ENCODE peak calls at places on chromosomes 11 and 22, in eight cellular contexts. One of them, this sample, is unnamed.

GRCh38 chr11:17765381-17766359 is 31.1 kb downstream of the KCNC1 start:
- DNase-seq in adrenal gland: no peak
- DNase-seq in Calu3: no peak
- DNase-seq in HCT116: no peak
- DNase-seq in BJ: no peak
- DNase-seq in type B pancreatic cell: no peak
- DNase-seq in lung: no peak
- DNase-seq in tibial nerve: no peak
- DNase-seq in this sample: no peak

GRCh38 chr11:78576549-78577097 is 2.0 kb upstream of the NARS2 start:
- DNase-seq in adrenal gland: no peak
- DNase-seq in Calu3: no peak
- DNase-seq in HCT116: no peak
- DNase-seq in BJ: no peak
- DNase-seq in type B pancreatic cell: no peak
- DNase-seq in lung: no peak
- DNase-seq in tibial nerve: no peak
- DNase-seq in this sample: no peak

GRCh38 chr11:79314906-79315689 is 125.7 kb downstream of the TENM4 start:
- DNase-seq in adrenal gland: no peak
- DNase-seq in Calu3: no peak
- DNase-seq in HCT116: no peak
- DNase-seq in BJ: no peak
- DNase-seq in type B pancreatic cell: no peak
- DNase-seq in lung: no peak
- DNase-seq in tibial nerve: no peak
- DNase-seq in this sample: no peak

GRCh38 chr22:29130490-29130889 is 57.7 kb downstream of the KREMEN1 start:
- DNase-seq in adrenal gland: no peak
- DNase-seq in Calu3: no peak
- DNase-seq in HCT116: no peak
- DNase-seq in BJ: no peak
- DNase-seq in type B pancreatic cell: no peak
- DNase-seq in lung: no peak
- DNase-seq in tibial nerve: no peak
- DNase-seq in this sample: no peak

GRCh38 chr22:22031183-22031560 is 48.6 kb upstream of the TOP3B start:
- DNase-seq in adrenal gland: no peak
- DNase-seq in Calu3: no peak
- DNase-seq in HCT116: no peak
- DNase-seq in BJ: no peak
- DNase-seq in type B pancreatic cell: no peak
- DNase-seq in lung: no peak
- DNase-seq in tibial nerve: no peak
- DNase-seq in this sample: no peak

GRCh38 chr11:6557761-6558674 is 45.4 kb downstream of the RRP8 start:
- DNase-seq in adrenal gland: no peak
- DNase-seq in Calu3: no peak
- DNase-seq in HCT116: no peak
- DNase-seq in BJ: no peak
- DNase-seq in type B pancreatic cell: no peak
- DNase-seq in lung: peak
- DNase-seq in tibial nerve: peak
- DNase-seq in this sample: no peak

GRCh38 chr22:24133187-24133965 is 47.9 kb upstream of the SUSD2 start:
- DNase-seq in adrenal gland: no peak
- DNase-seq in Calu3: no peak
- DNase-seq in HCT116: no peak
- DNase-seq in BJ: no peak
- DNase-seq in type B pancreatic cell: no peak
- DNase-seq in lung: no peak
- DNase-seq in tibial nerve: no peak
- DNase-seq in this sample: no peak

GRCh38 chr11:3220521-3221407 is 2.2 kb upstream of the MRGPRG start:
- DNase-seq in adrenal gland: no peak
- DNase-seq in Calu3: no peak
- DNase-seq in HCT116: no peak
- DNase-seq in BJ: no peak
- DNase-seq in type B pancreatic cell: peak
- DNase-seq in lung: no peak
- DNase-seq in tibial nerve: no peak
- DNase-seq in this sample: no peak

GRCh38 chr11:6566704-6567370 is 36.6 kb downstream of the RRP8 start:
- DNase-seq in adrenal gland: no peak
- DNase-seq in Calu3: no peak
- DNase-seq in HCT116: no peak
- DNase-seq in BJ: no peak
- DNase-seq in type B pancreatic cell: no peak
- DNase-seq in lung: no peak
- DNase-seq in tibial nerve: no peak
- DNase-seq in this sample: no peak

GRCh38 chr11:22456993-22457748 is 119.0 kb downstream of the SLC17A6 start:
- DNase-seq in adrenal gland: no peak
- DNase-seq in Calu3: peak
- DNase-seq in HCT116: no peak
- DNase-seq in BJ: no peak
- DNase-seq in type B pancreatic cell: no peak
- DNase-seq in lung: no peak
- DNase-seq in tibial nerve: no peak
- DNase-seq in this sample: no peak

GRCh38 chr11:61602775-61603569 is 22.1 kb upstream of the SYT7 start:
- DNase-seq in adrenal gland: peak
- DNase-seq in Calu3: peak
- DNase-seq in HCT116: peak
- DNase-seq in BJ: peak
- DNase-seq in type B pancreatic cell: no peak
- DNase-seq in lung: peak
- DNase-seq in tibial nerve: peak
- DNase-seq in this sample: peak

GRCh38 chr22:39529487-39529851 is 3.1 kb downstream of the RPS19BP1 start:
- DNase-seq in adrenal gland: no peak
- DNase-seq in Calu3: no peak
- DNase-seq in HCT116: no peak
- DNase-seq in BJ: no peak
- DNase-seq in type B pancreatic cell: no peak
- DNase-seq in lung: no peak
- DNase-seq in tibial nerve: no peak
- DNase-seq in this sample: no peak

GRCh38 chr22:39532215-39533071 is at the start of gene RPS19BP1:
- DNase-seq in adrenal gland: peak
- DNase-seq in Calu3: peak
- DNase-seq in HCT116: peak
- DNase-seq in BJ: peak
- DNase-seq in type B pancreatic cell: peak
- DNase-seq in lung: peak
- DNase-seq in tibial nerve: peak
- DNase-seq in this sample: peak

GRCh38 chr22:39528681-39529486 is 3.7 kb downstream of the RPS19BP1 start:
- DNase-seq in adrenal gland: peak
- DNase-seq in Calu3: peak
- DNase-seq in HCT116: peak
- DNase-seq in BJ: no peak
- DNase-seq in type B pancreatic cell: peak
- DNase-seq in lung: peak
- DNase-seq in tibial nerve: peak
- DNase-seq in this sample: peak

GRCh38 chr22:39530136-39530535 is 2.4 kb downstream of the RPS19BP1 start:
- DNase-seq in adrenal gland: no peak
- DNase-seq in Calu3: no peak
- DNase-seq in HCT116: no peak
- DNase-seq in BJ: no peak
- DNase-seq in type B pancreatic cell: no peak
- DNase-seq in lung: no peak
- DNase-seq in tibial nerve: no peak
- DNase-seq in this sample: no peak

DNA sequence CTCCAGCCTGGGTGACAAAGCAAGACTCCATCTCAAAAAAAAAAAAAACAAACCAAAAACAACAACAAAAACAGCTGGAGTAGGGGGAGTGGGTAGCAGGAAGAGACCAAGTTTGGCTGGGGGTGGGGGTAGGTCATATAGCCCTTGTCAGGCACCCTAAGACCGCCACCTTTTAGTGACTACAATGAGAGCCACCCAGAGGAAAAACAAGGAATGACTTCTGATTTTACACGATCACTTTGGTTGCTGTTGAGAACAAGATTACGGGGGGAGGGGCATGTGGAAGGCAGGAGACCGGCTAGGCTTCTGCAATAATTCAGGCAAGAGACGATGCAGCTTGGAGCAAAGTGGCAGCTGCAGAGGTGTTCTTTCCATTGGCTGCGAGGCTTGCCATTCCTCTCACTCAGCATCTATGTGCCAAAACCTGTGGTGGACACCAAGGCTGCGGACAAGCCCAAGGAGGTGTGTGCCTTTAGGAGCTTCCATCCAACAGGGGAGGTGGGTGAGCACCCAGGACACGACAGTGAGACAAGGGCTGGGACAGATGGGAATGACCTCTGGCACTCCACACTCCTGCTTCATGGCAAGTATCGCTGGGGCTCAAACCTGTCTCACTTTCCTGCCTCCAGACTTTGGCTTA is 1.7 kb downstream of the RPS19BP1 start:
- DNase-seq in adrenal gland: peak
- DNase-seq in Calu3: peak
- DNase-seq in HCT116: no peak
- DNase-seq in BJ: no peak
- DNase-seq in type B pancreatic cell: no peak
- DNase-seq in lung: no peak
- DNase-seq in tibial nerve: no peak
- DNase-seq in this sample: no peak
- TF ChIP-seq CTCF in adrenal gland: peak
- TF ChIP-seq CTCF in Calu3: peak
- TF ChIP-seq CTCF in HCT116: peak
- TF ChIP-seq CTCF in BJ: peak
- TF ChIP-seq CTCF in type B pancreatic cell: peak
- TF ChIP-seq CTCF in lung: no peak
- TF ChIP-seq CTCF in tibial nerve: no peak
- TF ChIP-seq CTCF in this sample: no peak

DNA sequence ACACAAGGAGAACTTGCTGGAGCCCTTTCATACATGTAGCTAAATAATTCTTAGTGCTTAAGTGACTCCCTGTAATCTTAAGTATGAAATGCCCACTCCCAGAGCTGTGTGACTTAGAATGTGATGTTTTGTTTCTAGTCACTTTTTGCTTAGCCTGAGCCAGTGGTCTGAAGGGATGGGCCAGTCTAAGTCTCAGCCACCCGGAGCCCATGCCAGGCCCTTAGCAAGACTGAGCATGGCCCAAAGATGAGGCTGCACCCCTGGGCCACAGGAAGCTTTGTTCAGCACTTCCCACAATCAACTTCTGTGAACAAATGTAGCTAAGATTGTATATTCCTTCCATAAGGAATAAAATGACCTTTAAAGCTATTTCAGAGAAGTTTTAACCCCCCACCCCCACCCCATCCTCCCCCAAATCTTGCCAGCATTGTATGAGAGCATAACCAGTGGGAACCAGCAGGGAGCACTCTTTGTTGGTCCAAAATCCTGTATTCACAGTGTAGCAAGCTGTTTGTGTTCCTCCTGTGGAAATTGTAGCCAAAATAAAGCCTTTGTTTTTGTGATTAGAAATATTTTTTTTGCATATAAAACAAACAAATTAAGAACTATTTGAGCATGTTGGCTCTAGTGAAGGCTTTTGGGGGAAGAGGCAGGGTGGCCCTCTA is 73.8 kb upstream of the GAL start:
- DNase-seq in adrenal gland: no peak
- DNase-seq in Calu3: no peak
- DNase-seq in HCT116: no peak
- DNase-seq in BJ: no peak
- DNase-seq in type B pancreatic cell: no peak
- DNase-seq in lung: no peak
- DNase-seq in tibial nerve: no peak
- DNase-seq in this sample: no peak
- TF ChIP-seq CTCF in adrenal gland: peak
- TF ChIP-seq CTCF in Calu3: no peak
- TF ChIP-seq CTCF in HCT116: peak
- TF ChIP-seq CTCF in BJ: peak
- TF ChIP-seq CTCF in type B pancreatic cell: peak
- TF ChIP-seq CTCF in lung: no peak
- TF ChIP-seq CTCF in tibial nerve: no peak
- TF ChIP-seq CTCF in this sample: peak

GRCh38 chr11:76459299-76459698 is 14.5 kb downstream of the EMSY start:
- DNase-seq in adrenal gland: no peak
- DNase-seq in Calu3: no peak
- DNase-seq in HCT116: peak
- DNase-seq in BJ: no peak
- DNase-seq in type B pancreatic cell: no peak
- DNase-seq in lung: no peak
- DNase-seq in tibial nerve: no peak
- DNase-seq in this sample: no peak
- TF ChIP-seq CTCF in adrenal gland: peak
- TF ChIP-seq CTCF in Calu3: no peak
- TF ChIP-seq CTCF in HCT116: peak
- TF ChIP-seq CTCF in BJ: peak
- TF ChIP-seq CTCF in type B pancreatic cell: peak
- TF ChIP-seq CTCF in lung: no peak
- TF ChIP-seq CTCF in tibial nerve: no peak
- TF ChIP-seq CTCF in this sample: peak

DNA sequence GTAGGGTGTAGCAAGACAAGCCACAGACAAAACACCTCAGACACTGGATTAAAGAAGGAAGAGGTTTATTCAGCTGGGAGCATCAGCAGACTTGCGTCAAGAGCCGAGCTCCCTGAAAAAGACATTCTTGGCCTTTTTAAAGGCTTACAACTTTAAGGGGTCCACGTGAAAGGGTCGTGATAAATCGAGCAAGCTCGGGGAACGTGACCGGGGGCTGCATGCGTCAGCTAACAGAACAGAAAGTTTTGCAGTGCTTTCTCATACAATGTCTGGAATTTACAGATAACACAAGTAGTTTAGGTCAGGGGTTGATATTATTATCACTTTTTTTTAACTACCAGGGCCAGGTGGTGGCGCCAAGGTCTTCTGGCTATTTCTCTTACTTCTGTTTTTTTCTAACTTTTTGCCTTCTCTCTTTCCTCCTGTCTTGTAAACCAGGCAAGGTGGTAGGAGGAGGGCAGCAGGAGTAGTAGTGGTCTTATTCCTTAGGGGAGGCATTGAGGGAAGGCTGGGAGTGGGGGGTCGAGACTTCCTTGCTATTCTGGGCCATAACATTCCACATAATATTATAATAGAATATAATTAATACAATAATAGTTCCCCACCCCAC is 631 bp upstream of the ALDH3B1 start:
- DNase-seq in adrenal gland: peak
- DNase-seq in Calu3: no peak
- DNase-seq in HCT116: no peak
- DNase-seq in BJ: no peak
- DNase-seq in type B pancreatic cell: no peak
- DNase-seq in lung: no peak
- DNase-seq in tibial nerve: no peak
- DNase-seq in this sample: no peak
- TF ChIP-seq CTCF in adrenal gland: no peak
- TF ChIP-seq CTCF in Calu3: peak
- TF ChIP-seq CTCF in HCT116: no peak
- TF ChIP-seq CTCF in BJ: peak
- TF ChIP-seq CTCF in type B pancreatic cell: no peak
- TF ChIP-seq CTCF in lung: no peak
- TF ChIP-seq CTCF in tibial nerve: no peak
- TF ChIP-seq CTCF in this sample: peak

GRCh38 chr22:25202290-25202921 is 2.7 kb downstream of the CRYBB3 start:
- DNase-seq in adrenal gland: peak
- DNase-seq in Calu3: peak
- DNase-seq in HCT116: peak
- DNase-seq in BJ: no peak
- DNase-seq in type B pancreatic cell: no peak
- DNase-seq in lung: peak
- DNase-seq in tibial nerve: peak
- DNase-seq in this sample: peak
- TF ChIP-seq CTCF in adrenal gland: peak
- TF ChIP-seq CTCF in Calu3: peak
- TF ChIP-seq CTCF in HCT116: peak
- TF ChIP-seq CTCF in BJ: peak
- TF ChIP-seq CTCF in type B pancreatic cell: peak
- TF ChIP-seq CTCF in lung: peak
- TF ChIP-seq CTCF in tibial nerve: peak
- TF ChIP-seq CTCF in this sample: peak

GRCh38 chr22:26679003-26679629 is 21.7 kb downstream of the MIAT start:
- DNase-seq in adrenal gland: peak
- DNase-seq in Calu3: peak
- DNase-seq in HCT116: peak
- DNase-seq in BJ: no peak
- DNase-seq in type B pancreatic cell: peak
- DNase-seq in lung: peak
- DNase-seq in tibial nerve: peak
- DNase-seq in this sample: no peak
- TF ChIP-seq CTCF in adrenal gland: peak
- TF ChIP-seq CTCF in Calu3: peak
- TF ChIP-seq CTCF in HCT116: peak
- TF ChIP-seq CTCF in BJ: peak
- TF ChIP-seq CTCF in type B pancreatic cell: peak
- TF ChIP-seq CTCF in lung: peak
- TF ChIP-seq CTCF in tibial nerve: peak
- TF ChIP-seq CTCF in this sample: peak

This sample was measured in AG09309.